ENCODE peak calls at places on chromosomes 2 and 18, in ten cellular contexts. Y is spleen, D is transverse colon, K is upper lobe of left lung, W is tibial nerve, R is A549, X is stomach, O is sigmoid colon, Z is adrenal gland, M is body of pancreas. T is an unnamed sample.

GRCh38 chr2:112836695-112837117 is at the start of gene IL1B:
- DNase-seq in R (peak), Y (no peak), O (no peak), D (no peak), W (no peak), K (no peak), M (no peak), X (no peak), Z (no peak), T (no peak)

GRCh38 chr2:15939854-15940660 is at the start of gene MYCN:
- DNase-seq in D (peak), X (peak), O (no peak), Z (peak), K (peak), Y (no peak), W (peak), R (peak), M (peak), T (peak)

GRCh38 chr2:11344956-11345671 is 678 bp upstream of the ROCK2 start:
- DNase-seq in M (peak), D (peak), Z (peak), R (peak), O (peak), W (peak), X (peak), K (no peak), Y (no peak), T (peak)

GRCh38 chr2:32425719-32426141 is 68.9 kb downstream of the BIRC6 start:
- DNase-seq in R (no peak), D (no peak), O (no peak), K (no peak), X (no peak), M (no peak), W (no peak), Y (no peak), Z (no peak), T (no peak)

GRCh38 chr18:77132369-77133050 is at the start of gene MBP:
- DNase-seq in R (peak), Z (peak), Y (peak), K (peak), M (peak), D (peak), O (peak), W (no peak), X (peak), T (peak)

GRCh38 chr2:70896765-70897202 is 38.9 kb upstream of the ATP6V1B1 start:
- DNase-seq in X (no peak), K (no peak), O (no peak), Y (no peak), D (no peak), R (no peak), W (no peak), Z (no peak), M (no peak), T (no peak)

GRCh38 chr2:203532957-203533695 is 2.0 kb downstream of the RAPH1 start:
- DNase-seq in R (peak), Y (no peak), O (no peak), K (no peak), X (no peak), D (no peak), Z (peak), W (no peak), M (no peak), T (no peak)

GRCh38 chr2:168180483-168180882 is 66.9 kb downstream of the STK39 start:
- DNase-seq in O (no peak), W (no peak), M (no peak), R (no peak), Y (no peak), X (no peak), Z (no peak), D (no peak), K (no peak), T (no peak)

GRCh38 chr2:68653538-68653982 is 10.2 kb downstream of the PROKR1 start:
- DNase-seq in O (no peak), Z (no peak), X (peak), R (no peak), W (no peak), Y (no peak), D (peak), K (no peak), M (no peak), T (no peak)

GRCh38 chr2:233571462-233571861 is 4.9 kb upstream of the USP40 start:
- DNase-seq in Z (no peak), Y (no peak), O (no peak), R (no peak), X (no peak), K (no peak), W (no peak), D (no peak), M (no peak), T (no peak)

GRCh38 chr2:233571001-233571400 is 4.4 kb upstream of the USP40 start:
- DNase-seq in X (no peak), D (no peak), Z (no peak), R (no peak), Y (no peak), W (no peak), O (no peak), M (no peak), K (no peak), T (no peak)

GRCh38 chr2:233565685-233566140 is 869 bp downstream of the USP40 start:
- DNase-seq in D (no peak), Z (no peak), X (no peak), K (no peak), Y (no peak), W (no peak), O (no peak), R (no peak), M (no peak), T (no peak)

GRCh38 chr2:233563663-233564430 is 2.7 kb downstream of the USP40 start:
- DNase-seq in K (no peak), O (no peak), D (no peak), W (no peak), R (no peak), X (no peak), Z (no peak), M (no peak), Y (no peak), T (no peak)

DNA sequence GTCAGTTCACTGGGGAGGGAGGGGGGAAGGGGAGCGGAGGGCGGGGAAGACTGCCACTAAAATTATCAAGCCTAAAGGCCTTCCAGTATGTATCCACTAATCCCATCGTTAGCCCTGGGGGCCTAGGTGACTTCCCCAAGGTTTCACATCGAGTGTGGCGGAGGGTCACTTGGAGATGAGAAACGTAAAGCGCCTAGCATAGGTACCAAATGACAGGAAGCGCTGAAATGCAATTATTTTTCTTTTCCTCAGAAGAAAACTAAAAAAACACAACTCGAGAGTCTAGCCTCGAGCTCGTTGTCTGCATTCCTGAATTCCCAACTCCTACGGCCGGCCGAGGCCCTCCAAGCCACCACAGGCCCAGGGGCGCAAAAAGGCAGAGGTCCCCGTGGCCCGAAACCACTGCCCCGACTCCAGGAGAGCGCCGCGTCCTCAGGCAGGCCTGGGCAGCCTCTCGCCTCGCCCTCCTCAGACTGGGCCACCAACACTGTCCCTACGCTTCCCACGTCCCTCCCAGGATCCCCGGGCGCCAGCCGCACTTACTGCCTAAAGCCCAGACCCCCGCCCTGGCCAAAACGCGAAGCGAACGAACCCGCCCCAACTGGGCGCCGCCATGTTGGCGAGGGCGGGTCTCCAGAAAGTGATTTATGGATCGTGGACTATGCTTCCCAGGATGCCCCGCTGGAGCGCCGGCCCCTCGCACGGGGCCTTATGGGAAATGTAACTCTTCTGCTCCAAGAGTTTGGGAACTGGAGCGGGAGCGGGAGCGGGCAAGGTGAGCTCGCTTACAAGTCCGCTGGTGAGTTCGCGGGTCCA is at the start of gene USP40:
- DNase-seq in W (peak), D (peak), Y (peak), O (peak), M (peak), R (peak), K (peak), Z (peak), X (peak), T (peak)
- TF ChIP-seq POLR2A in W (peak), D (peak), Y (no peak), O (peak), M (peak), R (peak), K (peak), Z (peak), X (no peak), T (peak)

GRCh38 chr2:19870792-19871191 is 31.0 kb downstream of the TTC32 start:
- DNase-seq in Z (no peak), M (no peak), D (no peak), W (no peak), R (no peak), K (no peak), X (no peak), O (peak), Y (no peak), T (no peak)

GRCh38 chr2:19868705-19869550 is 32.9 kb downstream of the TTC32 start:
- DNase-seq in W (no peak), D (peak), Z (peak), M (peak), R (no peak), K (peak), O (peak), Y (peak), X (peak), T (no peak)

GRCh38 chr2:19865151-19865550 is 36.6 kb downstream of the TTC32 start:
- DNase-seq in Z (no peak), R (no peak), D (no peak), M (no peak), O (no peak), Y (no peak), W (no peak), X (no peak), K (no peak), T (no peak)

GRCh38 chr2:19866741-19867140 is 35.0 kb downstream of the TTC32 start:
- DNase-seq in D (no peak), M (no peak), X (no peak), K (no peak), R (no peak), Z (no peak), O (no peak), Y (no peak), W (no peak), T (no peak)

DNA sequence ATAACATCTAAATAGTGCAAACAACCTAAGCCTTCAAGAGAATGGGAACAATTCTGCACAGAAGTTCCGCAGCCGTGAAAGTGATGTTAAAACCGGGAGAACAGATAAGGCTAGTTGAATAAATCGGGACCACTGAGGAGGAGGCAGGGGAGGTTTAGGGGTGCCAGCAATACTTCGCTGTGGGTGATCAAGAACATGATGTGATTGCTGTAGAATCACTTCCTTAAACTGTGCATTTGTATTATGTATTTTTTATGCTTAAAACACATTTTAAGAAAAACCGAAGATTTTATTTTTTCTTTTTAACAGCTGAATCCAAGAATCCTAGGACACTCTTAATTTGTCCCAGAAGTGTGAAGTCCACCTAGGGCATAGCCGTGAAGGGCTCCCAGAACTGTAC is 33.6 kb downstream of the TTC32 start:
- DNase-seq in D (no peak), K (no peak), O (no peak), R (no peak), W (no peak), Y (no peak), Z (no peak), M (no peak), X (no peak), T (no peak)
- H3K27ac ChIP-seq in D (no peak), K (no peak), O (no peak), R (no peak), W (no peak), Y (peak), Z (no peak), M (no peak), X (no peak), T (no peak)

GRCh38 chr18:48345596-48345995 is 63.6 kb downstream of the ZBTB7C start:
- DNase-seq in Z (peak), X (peak), W (no peak), D (peak), R (peak), Y (peak), M (peak), K (peak), O (peak), T (no peak)
- TF ChIP-seq CTCF in Z (no peak), X (peak), W (no peak), D (peak), R (peak), Y (no peak), M (peak), K (peak), O (no peak), T (peak)

GRCh38 chr2:37389984-37390765 is 45.7 kb downstream of the QPCT start:
- DNase-seq in D (peak), Y (no peak), Z (no peak), O (no peak), K (no peak), R (peak), M (no peak), X (no peak), W (no peak), T (no peak)
- TF ChIP-seq POLR2A in D (no peak), Y (no peak), Z (no peak), O (no peak), K (no peak), R (no peak), M (no peak), X (no peak), W (no peak), T (no peak)

DNA sequence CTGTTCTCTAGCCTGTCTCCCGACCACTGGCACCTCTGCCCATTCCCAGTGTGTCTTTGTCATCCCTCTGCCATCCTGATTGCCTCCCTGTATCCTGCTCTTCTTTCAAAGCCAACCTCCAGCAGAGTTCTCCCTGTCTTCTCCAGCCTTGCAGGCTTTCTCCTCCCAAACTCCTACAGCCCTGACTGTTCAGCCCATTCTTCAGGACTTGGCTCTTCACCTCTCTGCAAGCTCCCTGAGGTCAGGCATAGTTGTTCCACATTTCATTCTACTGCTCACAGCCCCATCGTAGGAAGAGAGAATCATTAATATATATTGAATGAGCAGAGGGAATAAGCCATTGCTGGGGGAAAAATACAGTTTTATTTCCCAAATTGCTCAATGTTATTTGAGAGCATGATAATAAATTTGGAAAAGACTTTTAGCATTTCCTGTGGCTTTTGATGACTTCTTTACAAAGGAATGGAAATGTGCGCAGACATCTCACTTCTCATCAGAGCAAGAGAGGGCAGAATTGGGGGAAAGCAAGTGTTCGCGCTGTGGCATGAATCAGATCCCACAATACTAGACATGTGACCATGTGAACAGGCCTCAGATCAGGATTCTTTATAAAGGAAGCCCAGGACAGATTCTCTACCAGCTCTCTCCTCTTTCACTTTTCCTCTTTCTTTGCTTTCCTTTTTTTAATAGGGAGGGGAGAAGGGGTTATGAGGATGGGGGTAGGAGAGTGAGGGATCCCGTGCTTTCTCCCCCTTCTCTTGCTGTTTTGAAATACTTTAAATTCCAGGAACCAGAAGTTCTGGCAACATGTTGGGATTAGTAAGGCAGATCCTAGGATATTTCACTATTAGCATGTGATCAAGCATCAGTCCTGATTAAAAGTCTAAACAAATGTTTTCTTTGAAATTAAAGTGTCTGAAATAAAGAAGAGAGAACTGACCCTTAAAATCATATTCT is 37.5 kb downstream of the EPAS1 start:
- DNase-seq in K (no peak), X (no peak), Z (peak), R (no peak), O (no peak), Y (no peak), W (no peak), D (no peak), M (no peak), T (no peak)
- H3K27ac ChIP-seq in K (peak), X (peak), Z (peak), R (peak), O (peak), Y (peak), W (peak), D (peak), M (peak), T (peak)

DNA sequence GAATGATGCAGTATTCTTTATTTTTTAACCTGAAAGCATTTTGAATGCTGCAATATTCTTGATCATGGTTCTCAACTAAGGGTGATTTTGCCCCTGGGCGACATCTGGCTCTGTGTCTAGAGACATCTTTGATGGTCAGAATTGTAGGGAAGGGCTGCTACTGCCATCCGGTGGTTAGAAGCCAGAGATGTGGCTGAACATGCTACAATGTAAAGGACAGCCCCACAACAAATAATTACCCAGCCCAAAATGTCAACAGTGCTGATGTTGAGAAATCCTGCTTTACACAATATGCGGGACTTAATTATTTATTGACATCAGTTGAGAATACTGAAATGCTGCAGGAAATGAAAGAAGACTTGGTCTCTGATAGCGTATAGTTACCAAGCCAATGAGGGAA is 37.5 kb upstream of the SERPINB2 start:
- DNase-seq in D (no peak), K (no peak), Y (no peak), O (no peak), X (no peak), R (peak), Z (no peak), M (no peak), W (no peak), T (no peak)
- TF ChIP-seq CTCF in D (no peak), K (no peak), Y (no peak), O (no peak), X (no peak), R (peak), Z (no peak), M (no peak), W (no peak), T (no peak)

DNA sequence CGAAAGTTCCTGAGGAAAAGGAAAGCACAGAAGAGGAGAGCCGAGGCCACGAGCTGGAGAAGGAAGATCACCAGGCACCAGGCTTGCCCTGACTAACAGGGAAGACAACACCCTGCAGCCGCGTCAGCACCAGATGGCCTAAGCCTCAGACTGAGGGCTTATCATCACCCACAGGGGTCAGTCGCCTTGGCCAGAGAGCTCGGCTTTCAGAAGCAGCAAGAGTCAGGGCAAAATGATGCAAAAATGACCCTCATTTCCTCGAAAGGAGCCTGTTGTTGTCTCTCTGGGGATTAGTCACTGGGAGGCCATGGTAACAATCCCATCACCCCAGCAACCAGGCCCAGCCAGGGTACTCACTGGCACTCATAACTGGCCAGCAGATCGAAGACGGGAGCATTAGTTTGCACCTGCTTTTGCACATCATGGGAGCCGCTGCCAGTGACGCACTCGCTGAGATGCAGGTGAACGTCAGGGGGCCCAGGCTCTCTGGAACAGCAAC is 42.7 kb upstream of the ZFP36L2 start:
- DNase-seq in Y (peak), Z (peak), R (peak), W (peak), M (peak), X (peak), K (peak), O (peak), D (peak), T (peak)
- TF ChIP-seq POLR2A in Y (no peak), Z (no peak), R (no peak), W (no peak), M (no peak), X (no peak), K (peak), O (no peak), D (no peak), T (peak)

T was measured in gastrocnemius medialis.